ENCODE peak calls at places on chromosomes 2 and 18, in four cellular contexts. F, G, Q and A are unnamed samples.

GRCh38 chr2:120555066-120555465 is 180.6 kb upstream of the GLI2 start:
- DNase-seq in Q (no peak), G (no peak), F (peak; percentile 50), A (no peak)

GRCh38 chr18:28439870-28440269 is 262.9 kb upstream of the CDH2 start:
- DNase-seq in Q (no peak), F (no peak), G (no peak), A (no peak)

GRCh38 chr2:231138699-231139098 is 13.9 kb upstream of the HTR2B start:
- DNase-seq in G (no peak), F (no peak), Q (no peak), A (no peak)

GRCh38 chr2:222713007-222713406 is 41.5 kb downstream of the MOGAT1 start:
- DNase-seq in Q (no peak), F (no peak), G (no peak), A (no peak)

GRCh38 chr2:85672486-85672885 is 4.5 kb upstream of the SFTPB start:
- DNase-seq in F (no peak), G (no peak), Q (no peak), A (no peak)

GRCh38 chr2:21640046-21640445 is 516.3 kb downstream of the TDRD15 start:
- DNase-seq in G (no peak), Q (no peak), F (no peak), A (no peak)

GRCh38 chr18:46946656-46947282 is 29.4 kb downstream of the KATNAL2 start:
- DNase-seq in Q (no peak), F (peak; percentile 93), G (peak; percentile 87), A (peak; percentile 83)

GRCh38 chr2:106288873-106289272 is 94.8 kb upstream of the UXS1 start:
- DNase-seq in G (no peak), F (no peak), Q (no peak), A (no peak)

GRCh38 chr2:224416656-224417360 is 14.9 kb upstream of the FAM124B start:
- DNase-seq in G (no peak), Q (no peak), F (no peak), A (no peak)

GRCh38 chr2:155485141-155485842 is 786.8 kb downstream of the KCNJ3 start:
- DNase-seq in F (no peak), G (no peak), Q (no peak), A (no peak)

GRCh38 chr2:163348843-163349395 is 386.9 kb downstream of the FIGN start:
- DNase-seq in F (no peak), Q (no peak), G (no peak), A (peak; percentile 90)

GRCh38 chr2:218505754-218506371 is 62.3 kb downstream of the USP37 start:
- DNase-seq in F (no peak), G (no peak), Q (no peak), A (no peak)

GRCh38 chr18:25229080-25229479 is 122.9 kb downstream of the ZNF521 start:
- DNase-seq in F (no peak), G (no peak), Q (no peak), A (peak; percentile 20)

GRCh38 chr18:3084206-3084605 is 71.3 kb upstream of the LPIN2 start:
- DNase-seq in G (no peak), F (no peak), Q (no peak), A (no peak)

GRCh38 chr2:235709124-235709813 is 215.4 kb downstream of the AGAP1 start:
- DNase-seq in G (no peak), F (no peak), Q (no peak), A (no peak)

GRCh38 chr2:85649201-85650190 is 18.5 kb downstream of the SFTPB start:
- DNase-seq in F (no peak), G (no peak), Q (peak; percentile 37), A (peak; percentile 63)

GRCh38 chr18:26745288-26745975 is 120.1 kb downstream of the AQP4 start:
- DNase-seq in G (no peak), Q (no peak), F (no peak), A (no peak)

GRCh38 chr2:58030789-58031188 is 15.8 kb upstream of the VRK2 start:
- DNase-seq in Q (no peak), G (no peak), F (no peak), A (peak; percentile 19)

GRCh38 chr18:77366725-77367641 is 117.3 kb downstream of the GALR1 start:
- DNase-seq in F (no peak), Q (no peak), G (no peak), A (no peak)

GRCh38 chr2:2530334-2530733 is 199.3 kb upstream of the MYT1L start:
- DNase-seq in F (no peak), Q (no peak), G (no peak), A (no peak)

GRCh38 chr18:22796069-22796468 is 137.1 kb upstream of the RBBP8 start:
- DNase-seq in G (no peak), Q (no peak), F (no peak), A (no peak)

GRCh38 chr2:128395640-128396499 is 77.2 kb upstream of the HS6ST1 start:
- DNase-seq in Q (no peak), F (peak; percentile 72), G (peak; percentile 61), A (no peak)

GRCh38 chr2:1478311-1479305 is 65.3 kb downstream of the TPO start:
- DNase-seq in G (peak; percentile 71), F (peak; percentile 76), Q (no peak), A (no peak)

GRCh38 chr2:26298638-26299393 is 47.1 kb upstream of the SELENOI start:
- DNase-seq in F (no peak), G (peak; percentile 80), Q (no peak), A (peak; percentile 48)

GRCh38 chr2:4053769-4054493 is 350.6 kb downstream of the DCDC2C start:
- DNase-seq in F (no peak), Q (no peak), G (no peak), A (no peak)
- TF ChIP-seq CTCF in F (peak; percentile 82), Q (no peak), G (no peak), A (peak; percentile 40)

DNA sequence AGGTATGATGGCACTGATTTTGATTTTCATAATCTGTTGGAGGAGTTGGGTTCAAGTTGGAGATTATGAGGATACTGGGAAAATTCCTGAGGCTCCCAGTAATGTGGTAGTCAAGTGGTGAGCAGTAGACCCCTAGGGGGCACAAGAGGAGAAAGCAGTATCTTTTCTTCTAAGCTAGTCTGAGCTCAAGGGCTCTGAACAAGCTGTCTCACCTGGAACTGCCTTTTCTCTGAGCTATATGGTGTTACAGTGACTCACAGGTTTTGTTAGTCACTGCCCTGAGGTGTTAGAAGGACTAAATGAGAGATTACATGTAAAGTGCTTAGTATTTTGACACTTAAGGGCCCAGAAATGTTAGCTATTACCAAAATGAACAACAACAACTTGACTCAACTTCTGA is 42.2 kb downstream of the CD302 start:
- DNase-seq in F (no peak), G (no peak), Q (no peak), A (peak; percentile 58)
- TF ChIP-seq CTCF in F (peak; percentile 61), G (no peak), Q (no peak), A (peak; percentile 70)

GRCh38 chr2:113370478-113371091 is 66.9 kb upstream of the ZNG1B start:
- DNase-seq in G (no peak), F (no peak), Q (peak; percentile 34), A (peak; percentile 73)
- TF ChIP-seq CTCF in G (peak; percentile 82), F (peak; percentile 89), Q (peak; percentile 60), A (peak; percentile 89)

DNA sequence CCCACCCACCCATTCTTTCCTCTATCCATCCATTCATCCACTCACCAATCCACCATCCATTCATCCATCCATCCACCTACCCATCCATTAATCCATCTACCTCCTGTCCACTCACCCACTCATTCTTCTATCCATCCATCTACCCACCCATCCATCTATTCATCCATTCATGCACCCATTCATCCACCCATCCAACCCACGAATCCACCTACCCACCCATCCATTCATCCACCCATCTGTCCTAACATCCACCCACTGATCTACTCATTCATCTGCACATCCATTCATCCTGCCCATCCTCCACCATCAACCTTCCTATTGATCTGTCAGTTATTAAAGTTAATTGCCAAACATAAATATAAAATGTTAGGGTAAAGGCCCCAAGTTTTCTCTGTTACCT is 25.6 kb downstream of the LDLRAD4 start:
- DNase-seq in G (no peak), F (no peak), Q (no peak), A (no peak)
- TF ChIP-seq CTCF in G (no peak), F (no peak), Q (no peak), A (no peak)

GRCh38 chr2:20470211-20470610 is 23.3 kb downstream of the RHOB start:
- DNase-seq in Q (no peak), G (no peak), F (no peak), A (no peak)

GRCh38 chr2:20473128-20473527 is 26.3 kb downstream of the RHOB start:
- DNase-seq in G (peak; percentile 44), Q (no peak), F (no peak), A (no peak)

GRCh38 chr2:20471148-20471547 is 24.3 kb downstream of the RHOB start:
- DNase-seq in F (no peak), G (no peak), Q (no peak), A (no peak)

GRCh38 chr2:20472569-20472968 is 25.7 kb downstream of the RHOB start:
- DNase-seq in G (peak; percentile 25), Q (no peak), F (no peak), A (no peak)

DNA sequence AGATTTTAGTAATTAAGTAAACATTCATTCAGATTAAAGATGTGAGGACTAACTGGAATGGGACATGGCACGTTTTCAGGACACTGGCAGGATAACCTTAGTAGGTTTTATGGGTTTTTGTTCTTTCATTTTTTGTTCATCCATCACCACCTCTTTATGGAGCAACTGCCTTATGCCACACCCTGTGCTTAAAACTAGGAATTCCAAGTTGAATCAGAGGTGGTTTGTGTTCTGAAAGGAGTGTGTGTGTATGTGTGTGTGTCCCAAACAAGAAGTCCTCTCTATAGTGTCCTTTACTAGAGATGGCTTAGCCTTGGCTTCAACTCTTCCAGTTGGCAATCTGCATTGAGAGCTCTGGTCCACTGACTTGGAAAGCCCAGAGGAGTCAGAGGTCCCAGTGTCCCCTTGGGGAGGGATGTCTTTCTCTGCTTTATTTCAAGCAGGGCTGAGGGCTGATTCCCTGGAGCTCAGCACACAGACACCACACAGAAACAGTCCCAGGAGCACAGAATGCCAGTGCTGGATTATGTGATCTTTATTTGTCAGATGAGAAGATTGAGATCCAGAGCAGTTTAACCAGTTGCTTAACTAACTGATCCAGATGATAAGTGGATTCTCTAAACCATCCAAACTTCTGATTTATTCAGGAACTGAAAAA is 25.2 kb downstream of the RHOB start:
- DNase-seq in Q (no peak), G (peak; percentile 13), F (no peak), A (no peak)
- TF ChIP-seq CTCF in Q (no peak), G (no peak), F (no peak), A (no peak)

GRCh38 chr2:60555794-60556161 is 2.3 kb upstream of the BCL11A start:
- DNase-seq in Q (no peak), G (no peak), F (no peak), A (no peak)

GRCh38 chr2:60554649-60555065 is 1.2 kb upstream of the BCL11A start:
- DNase-seq in F (no peak), G (peak; percentile 87), Q (no peak), A (no peak)

GRCh38 chr2:60553992-60554648 is 666 bp upstream of the BCL11A start:
- DNase-seq in Q (no peak), G (peak; percentile 94), F (no peak), A (no peak)

GRCh38 chr2:60556441-60556997 is 3.1 kb upstream of the BCL11A start:
- DNase-seq in G (peak; percentile 85), Q (no peak), F (no peak), A (no peak)

GRCh38 chr2:60555066-60555793 is 1.8 kb upstream of the BCL11A start:
- DNase-seq in F (no peak), G (peak; percentile 91), Q (no peak), A (peak; percentile 70)
- TF ChIP-seq CTCF in F (peak; percentile 76), G (peak; percentile 33), Q (peak; percentile 29), A (peak; percentile 57)

GRCh38 chr18:69365658-69366057 is 35.0 kb upstream of the DOK6 start:
- DNase-seq in G (no peak), Q (no peak), F (no peak), A (no peak)
- TF ChIP-seq CTCF in G (no peak), Q (no peak), F (no peak), A (no peak)

GRCh38 chr2:40559175-40559574 is 107.3 kb upstream of the SLC8A1 start:
- DNase-seq in Q (no peak), F (no peak), G (no peak), A (no peak)
- TF ChIP-seq CTCF in Q (no peak), F (no peak), G (no peak), A (no peak)